ENCODE peak calls at places on chromosome 21, in four cellular contexts. One of them, this sample, is unnamed.
A peak's percentile ranks its signal among the peaks of the same experiment; 100 is the strongest.

GRCh38 chr21:15430577-15430976 is 299.2 kb upstream of the USP25 start:
- DNase-seq in mammary epithelial cell: no peak
- DNase-seq in astrocyte: no peak
- DNase-seq in GM23248: peak; percentile 23
- DNase-seq in this sample: no peak

GRCh38 chr21:33059319-33059894 is 10.5 kb upstream of the OLIG1 start:
- DNase-seq in astrocyte: no peak
- DNase-seq in GM23248: no peak
- DNase-seq in mammary epithelial cell: no peak
- DNase-seq in this sample: no peak

GRCh38 chr21:17537299-17537698 is 24.5 kb downstream of the CXADR start:
- DNase-seq in astrocyte: no peak
- DNase-seq in GM23248: no peak
- DNase-seq in mammary epithelial cell: peak; percentile 67
- DNase-seq in this sample: no peak

GRCh38 chr21:29973258-29973657 is 33.5 kb upstream of the GRIK1 start:
- DNase-seq in astrocyte: no peak
- DNase-seq in GM23248: no peak
- DNase-seq in mammary epithelial cell: no peak
- DNase-seq in this sample: no peak

GRCh38 chr21:20329636-20330035 is 668.6 kb upstream of the NCAM2 start:
- DNase-seq in astrocyte: no peak
- DNase-seq in mammary epithelial cell: no peak
- DNase-seq in GM23248: no peak
- DNase-seq in this sample: no peak

GRCh38 chr21:34073749-34074282 is 438 bp downstream of the MRPS6 start:
- DNase-seq in astrocyte: no peak
- DNase-seq in mammary epithelial cell: no peak
- DNase-seq in GM23248: peak; percentile 68
- DNase-seq in this sample: no peak

GRCh38 chr21:23951251-23951650 is 1656.0 kb downstream of the MRPL39 start:
- DNase-seq in mammary epithelial cell: no peak
- DNase-seq in GM23248: no peak
- DNase-seq in astrocyte: peak; percentile 54
- DNase-seq in this sample: no peak

GRCh38 chr21:39840373-39841097 is 26.7 kb upstream of the PCP4 start:
- DNase-seq in GM23248: no peak
- DNase-seq in astrocyte: no peak
- DNase-seq in mammary epithelial cell: no peak
- DNase-seq in this sample: no peak

GRCh38 chr21:28885853-28886177 is 106.9 kb downstream of the LTN1 start:
- DNase-seq in GM23248: peak; percentile 78
- DNase-seq in astrocyte: no peak
- DNase-seq in mammary epithelial cell: no peak
- DNase-seq in this sample: no peak

GRCh38 chr21:15483138-15483780 is 246.5 kb upstream of the USP25 start:
- DNase-seq in astrocyte: peak; percentile 71
- DNase-seq in mammary epithelial cell: peak; percentile 78
- DNase-seq in GM23248: peak; percentile 90
- DNase-seq in this sample: peak; percentile 74

GRCh38 chr21:34844033-34844923 is 175.5 kb downstream of the CLIC6 start:
- DNase-seq in astrocyte: no peak
- DNase-seq in mammary epithelial cell: peak; percentile 77
- DNase-seq in GM23248: peak; percentile 58
- DNase-seq in this sample: no peak

GRCh38 chr21:33894736-33895288 is 20.8 kb downstream of the ATP5PO start:
- DNase-seq in astrocyte: peak; percentile 82
- DNase-seq in mammary epithelial cell: peak; percentile 63
- DNase-seq in GM23248: peak; percentile 92
- DNase-seq in this sample: peak; percentile 27

GRCh38 chr21:14917762-14918161 is 147.0 kb downstream of the NRIP1 start:
- DNase-seq in mammary epithelial cell: no peak
- DNase-seq in GM23248: no peak
- DNase-seq in astrocyte: no peak
- DNase-seq in this sample: no peak

GRCh38 chr21:23003951-23004350 is 2005.7 kb downstream of the NCAM2 start:
- DNase-seq in astrocyte: no peak
- DNase-seq in GM23248: no peak
- DNase-seq in mammary epithelial cell: no peak
- DNase-seq in this sample: no peak

GRCh38 chr21:28742527-28742926 is 250.2 kb downstream of the LTN1 start:
- DNase-seq in GM23248: peak; percentile 70
- DNase-seq in astrocyte: no peak
- DNase-seq in mammary epithelial cell: peak; percentile 34
- DNase-seq in this sample: no peak

DNA sequence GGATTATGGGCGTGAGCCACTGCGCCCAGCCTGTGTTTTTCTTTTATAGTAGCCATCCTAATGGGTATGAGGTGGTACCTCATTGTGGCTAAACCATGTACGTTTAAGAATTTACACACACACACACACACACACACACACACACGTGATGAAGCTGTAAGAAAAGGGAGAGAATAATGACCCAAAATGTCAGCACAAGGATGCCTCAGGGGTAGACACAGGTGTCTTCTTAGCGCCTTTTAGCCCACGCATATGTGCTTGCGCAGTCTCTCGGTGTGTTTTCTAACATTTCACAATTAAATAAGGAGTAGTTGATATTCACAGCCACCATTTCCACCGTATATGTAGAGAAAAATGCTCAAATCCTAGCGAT is 782 bp upstream of the PFKL start:
- DNase-seq in astrocyte: no peak
- DNase-seq in mammary epithelial cell: no peak
- DNase-seq in GM23248: peak; percentile 12
- DNase-seq in this sample: no peak
- H3K9ac ChIP-seq in astrocyte: peak overlapping the region; percentile 78
- H3K9ac ChIP-seq in mammary epithelial cell: peak overlapping the region; percentile 65
- H3K9ac ChIP-seq in GM23248: peak overlapping the region; percentile 90
- H3K9ac ChIP-seq in this sample: peak overlapping the region; percentile 88

DNA sequence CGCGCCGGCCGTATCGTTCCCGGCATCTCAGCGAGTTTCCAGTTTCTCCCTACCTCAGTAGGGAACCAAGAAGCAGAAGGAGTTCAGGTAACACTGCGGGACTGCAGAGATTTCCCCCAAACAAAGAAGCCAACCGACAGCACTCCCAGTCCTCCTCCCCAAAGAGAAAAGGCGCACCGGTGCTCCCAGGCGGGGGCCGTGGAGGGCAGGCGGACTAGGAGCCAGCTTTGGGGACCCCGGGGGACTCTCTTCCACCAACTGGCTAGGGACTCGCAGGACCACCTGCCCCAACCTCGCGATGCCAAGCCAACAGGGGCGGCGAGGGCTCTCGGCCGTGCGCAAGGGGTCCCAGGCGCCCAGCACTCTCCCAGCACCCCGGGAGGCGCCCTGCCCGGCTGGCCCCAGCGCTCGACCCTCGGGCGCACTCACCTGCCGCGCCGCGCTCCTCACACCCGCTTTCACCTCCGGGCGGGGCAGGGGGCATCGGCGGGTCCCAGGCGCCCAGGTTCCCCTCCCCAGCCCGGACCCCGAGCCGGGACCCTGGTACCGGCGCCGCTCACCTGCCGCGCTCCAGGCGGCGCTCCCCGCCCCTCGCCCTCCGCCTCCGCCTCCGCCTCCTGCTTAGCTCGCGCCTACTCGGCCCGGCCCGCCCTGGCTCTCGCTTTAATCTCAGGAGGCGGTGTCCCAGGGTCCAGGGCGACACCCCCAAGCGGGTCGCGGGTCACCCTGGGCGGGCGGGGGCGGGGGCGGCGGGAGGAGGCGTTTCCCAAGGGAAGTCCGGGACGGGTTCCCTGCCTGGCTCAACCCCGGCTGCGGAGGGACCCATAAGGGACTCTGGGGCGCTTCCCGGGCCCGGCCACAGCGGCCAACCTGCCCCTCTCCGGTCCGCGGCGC is at the start of gene TMPRSS2:
- DNase-seq in GM23248: no peak
- DNase-seq in astrocyte: no peak
- DNase-seq in mammary epithelial cell: peak; percentile 17
- DNase-seq in this sample: no peak
- TF ChIP-seq EZH2 in GM23248: peak; percentile 83
- TF ChIP-seq EZH2 in astrocyte: no peak
- TF ChIP-seq EZH2 in mammary epithelial cell: peak; percentile 71
- TF ChIP-seq EZH2 in this sample: no peak

GRCh38 chr21:45820171-45821091 is 161.1 kb upstream of the COL6A1 start:
- DNase-seq in GM23248: peak; percentile 90
- DNase-seq in astrocyte: peak; percentile 67
- DNase-seq in mammary epithelial cell: peak; percentile 63
- DNase-seq in this sample: peak; percentile 75

GRCh38 chr21:45822429-45823099 is 159.0 kb upstream of the COL6A1 start:
- DNase-seq in astrocyte: no peak
- DNase-seq in mammary epithelial cell: no peak
- DNase-seq in GM23248: no peak
- DNase-seq in this sample: no peak

GRCh38 chr21:45823100-45823681 is 158.4 kb upstream of the COL6A1 start:
- DNase-seq in GM23248: no peak
- DNase-seq in mammary epithelial cell: no peak
- DNase-seq in astrocyte: no peak
- DNase-seq in this sample: no peak

GRCh38 chr21:45821315-45822001 is 160.1 kb upstream of the COL6A1 start:
- DNase-seq in astrocyte: no peak
- DNase-seq in mammary epithelial cell: no peak
- DNase-seq in GM23248: no peak
- DNase-seq in this sample: no peak

GRCh38 chr21:45822002-45822397 is 159.6 kb upstream of the COL6A1 start:
- DNase-seq in GM23248: no peak
- DNase-seq in mammary epithelial cell: no peak
- DNase-seq in astrocyte: no peak
- DNase-seq in this sample: no peak
- H3K27ac ChIP-seq in GM23248: no peak overlapping the region
- H3K27ac ChIP-seq in mammary epithelial cell: no peak overlapping the region
- H3K27ac ChIP-seq in astrocyte: no peak overlapping the region
- H3K27ac ChIP-seq in this sample: no peak overlapping the region

GRCh38 chr21:43274022-43274945 is 105.5 kb downstream of the CRYAA start:
- DNase-seq in GM23248: no peak
- DNase-seq in astrocyte: no peak
- DNase-seq in mammary epithelial cell: no peak
- DNase-seq in this sample: no peak
- H3K9ac ChIP-seq in GM23248: no peak overlapping the region
- H3K9ac ChIP-seq in astrocyte: no peak overlapping the region
- H3K9ac ChIP-seq in mammary epithelial cell: no peak overlapping the region
- H3K9ac ChIP-seq in this sample: no peak overlapping the region

DNA sequence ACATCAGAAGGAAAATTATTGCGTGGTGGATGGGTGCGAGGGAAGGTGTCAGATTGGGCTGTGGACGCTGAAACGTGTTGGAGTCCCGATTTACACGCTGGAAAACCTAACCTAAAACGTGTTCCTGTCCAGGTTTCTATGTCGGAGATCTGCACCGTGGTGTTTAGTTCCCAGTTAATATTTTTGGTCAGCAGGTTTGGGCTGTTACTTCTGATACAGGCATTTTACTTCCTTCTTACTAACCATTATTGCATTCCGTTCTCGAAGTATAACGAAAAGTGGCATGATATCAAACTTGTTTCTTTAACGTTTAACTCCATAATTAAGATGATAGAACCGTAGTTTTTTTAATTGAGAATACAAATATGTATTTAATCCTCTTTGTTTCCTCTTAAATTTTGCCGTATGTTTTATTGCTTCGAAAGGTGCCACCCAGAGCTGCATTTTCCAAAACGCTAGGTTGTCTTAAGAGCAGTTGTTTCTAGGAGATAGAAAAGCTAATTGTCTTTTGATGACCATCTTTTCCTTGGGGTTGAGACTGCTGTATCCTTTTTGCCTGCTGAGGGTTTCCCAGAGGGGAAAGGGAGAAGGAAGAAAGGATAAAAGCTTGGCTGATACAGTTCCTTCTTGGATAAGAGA is 1.3 kb downstream of the ADARB1 start:
- DNase-seq in mammary epithelial cell: no peak
- DNase-seq in GM23248: peak; percentile 34
- DNase-seq in astrocyte: no peak
- DNase-seq in this sample: no peak
- TF ChIP-seq EZH2 in mammary epithelial cell: no peak
- TF ChIP-seq EZH2 in GM23248: no peak
- TF ChIP-seq EZH2 in astrocyte: no peak
- TF ChIP-seq EZH2 in this sample: no peak

GRCh38 chr21:25944672-25945213 is 210.0 kb downstream of the GABPA start:
- DNase-seq in GM23248: peak; percentile 40
- DNase-seq in mammary epithelial cell: no peak
- DNase-seq in astrocyte: no peak
- DNase-seq in this sample: no peak
- H3K27ac ChIP-seq in GM23248: no peak overlapping the region
- H3K27ac ChIP-seq in mammary epithelial cell: no peak overlapping the region
- H3K27ac ChIP-seq in astrocyte: no peak overlapping the region
- H3K27ac ChIP-seq in this sample: no peak overlapping the region

DNA sequence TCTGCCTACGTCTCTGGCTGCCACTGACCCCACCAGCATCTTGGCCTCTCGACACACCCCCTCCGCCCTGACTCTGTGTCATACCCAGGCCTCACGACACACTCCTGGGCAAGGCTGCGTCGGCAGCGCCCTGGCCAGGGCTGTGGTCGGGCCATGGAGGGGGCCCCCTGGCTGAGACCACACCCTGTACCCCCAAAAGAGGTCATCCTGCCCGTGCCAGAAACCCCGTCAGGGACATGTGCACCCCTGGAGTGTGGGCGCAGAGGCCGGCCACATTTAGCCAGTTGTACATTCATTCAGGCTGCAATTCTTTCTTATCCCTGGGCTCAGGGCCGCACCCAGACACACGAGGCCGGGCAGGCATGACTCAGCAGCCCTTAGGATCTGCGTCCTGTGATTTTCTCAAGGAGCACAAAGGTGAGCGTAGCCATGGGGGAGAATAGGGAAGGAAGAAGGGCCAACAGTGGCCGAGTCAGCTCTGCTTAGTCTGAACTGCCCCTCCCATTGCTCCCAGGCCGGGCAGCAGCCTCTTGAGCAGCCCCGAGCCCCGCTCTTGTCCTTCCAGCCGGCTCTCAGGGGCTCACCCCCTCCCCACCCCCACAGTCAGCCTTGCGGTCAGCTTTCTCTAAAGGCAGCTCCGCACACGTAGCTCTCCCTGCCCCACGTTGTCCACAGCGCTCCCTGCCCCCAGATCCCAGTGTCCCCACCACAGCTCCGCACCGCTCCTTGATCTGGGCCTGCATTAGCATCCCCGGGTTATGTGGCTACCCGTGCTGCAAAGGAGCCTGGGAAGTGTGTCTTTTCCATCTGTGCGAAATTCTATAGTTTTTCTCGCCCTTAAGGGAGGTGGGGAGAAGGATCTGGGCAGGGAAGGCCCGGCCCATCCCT is 7.9 kb downstream of the CSTB start:
- DNase-seq in mammary epithelial cell: peak; percentile 87
- DNase-seq in astrocyte: peak; percentile 87
- DNase-seq in GM23248: peak; percentile 92
- DNase-seq in this sample: peak; percentile 39
- H3K9ac ChIP-seq in mammary epithelial cell: peak overlapping the region; percentile 38
- H3K9ac ChIP-seq in astrocyte: peak overlapping the region; percentile 70
- H3K9ac ChIP-seq in GM23248: peak overlapping the region; percentile 64
- H3K9ac ChIP-seq in this sample: peak overlapping the region; percentile 70

GRCh38 chr21:37484535-37485474 is 118.2 kb downstream of the DYRK1A start:
- DNase-seq in mammary epithelial cell: peak; percentile 47
- DNase-seq in astrocyte: peak; percentile 3
- DNase-seq in GM23248: no peak
- DNase-seq in this sample: no peak
- TF ChIP-seq EZH2 in mammary epithelial cell: no peak
- TF ChIP-seq EZH2 in astrocyte: no peak
- TF ChIP-seq EZH2 in GM23248: no peak
- TF ChIP-seq EZH2 in this sample: no peak

GRCh38 chr21:44979687-44980561 is 40.1 kb downstream of the SLX9 start:
- DNase-seq in mammary epithelial cell: no peak
- DNase-seq in astrocyte: no peak
- DNase-seq in GM23248: no peak
- DNase-seq in this sample: no peak
- H3K27ac ChIP-seq in mammary epithelial cell: no peak overlapping the region
- H3K27ac ChIP-seq in astrocyte: no peak overlapping the region
- H3K27ac ChIP-seq in GM23248: no peak overlapping the region
- H3K27ac ChIP-seq in this sample: no peak overlapping the region